ENCODE peak calls at places on chromosomes 5 and 9, in nine cellular contexts. P is gastrocnemius medialis, L is BJ, O is uterus, Q is lung, T is Calu3, U is psoas muscle, B is A549, C is AG10803. N is an unnamed sample.

GRCh38 chr5:2902742-2903297 is 151.3 kb upstream of the IRX2 start:
- DNase-seq in P (no peak), L (no peak), O (no peak), Q (peak), T (no peak), U (no peak), B (no peak), C (no peak), N (no peak)

GRCh38 chr5:43192558-43193170 is 639 bp downstream of the NIM1K start:
- DNase-seq in P (peak), L (no peak), O (peak), Q (no peak), T (peak), U (peak), B (no peak), C (peak), N (no peak)

GRCh38 chr5:116652903-116653302 is 78.3 kb upstream of the SEMA6A start:
- DNase-seq in P (no peak), L (no peak), O (no peak), Q (no peak), T (no peak), U (no peak), B (no peak), C (no peak), N (no peak)

GRCh38 chr9:95515272-95516113 is 1.3 kb downstream of the PTCH1 start:
- DNase-seq in P (no peak), L (no peak), O (no peak), Q (no peak), T (peak), U (no peak), B (no peak), C (no peak), N (no peak)

GRCh38 chr5:37086466-37087178 is 162.6 kb downstream of the CPLANE1 start:
- DNase-seq in P (no peak), L (peak), O (no peak), Q (no peak), T (no peak), U (no peak), B (no peak), C (peak), N (no peak)

GRCh38 chr9:33107762-33108161 is 31.3 kb upstream of the SMU1 start:
- DNase-seq in P (no peak), L (no peak), O (no peak), Q (no peak), T (no peak), U (no peak), B (no peak), C (no peak), N (no peak)

GRCh38 chr9:27489087-27489876 is 34.8 kb upstream of the IFNK start:
- DNase-seq in P (no peak), L (no peak), O (no peak), Q (no peak), T (no peak), U (no peak), B (no peak), C (no peak), N (no peak)

GRCh38 chr5:124528838-124529237 is 217.6 kb downstream of the ZNF608 start:
- DNase-seq in P (no peak), L (no peak), O (no peak), Q (no peak), T (no peak), U (no peak), B (no peak), C (no peak), N (no peak)

GRCh38 chr5:8907168-8907868 is 638.6 kb downstream of the SEMA5A start:
- DNase-seq in P (no peak), L (peak), O (no peak), Q (no peak), T (no peak), U (no peak), B (no peak), C (peak), N (no peak)

GRCh38 chr9:70506159-70506558 is 91.7 kb upstream of the KLF9 start:
- DNase-seq in P (no peak), L (peak), O (no peak), Q (no peak), T (no peak), U (no peak), B (no peak), C (peak), N (no peak)

GRCh38 chr5:76608833-76609232 is 14.4 kb downstream of the F2RL2 start:
- DNase-seq in P (no peak), L (no peak), O (no peak), Q (no peak), T (no peak), U (no peak), B (no peak), C (no peak), N (no peak)

GRCh38 chr5:53019320-53019719 is 30.2 kb downstream of the ITGA2 start:
- DNase-seq in P (no peak), L (no peak), O (no peak), Q (no peak), T (peak), U (no peak), B (peak), C (peak), N (no peak)
- TF ChIP-seq CTCF in P (no peak), L (peak), O (no peak), Q (no peak), T (no peak), U (no peak), B (no peak), C (peak), N (no peak)

GRCh38 chr5:112183103-112183634 is 235.9 kb downstream of the EPB41L4A start:
- DNase-seq in P (no peak), L (no peak), O (no peak), Q (no peak), T (peak), U (no peak), B (no peak), C (no peak), N (no peak)

GRCh38 chr5:112174959-112175594 is 244.0 kb downstream of the EPB41L4A start:
- DNase-seq in P (no peak), L (no peak), O (peak), Q (no peak), T (peak), U (peak), B (peak), C (peak), N (no peak)

GRCh38 chr5:112179290-112179689 is 239.8 kb downstream of the EPB41L4A start:
- DNase-seq in P (no peak), L (no peak), O (no peak), Q (no peak), T (no peak), U (no peak), B (no peak), C (no peak), N (no peak)
- TF ChIP-seq CTCF in P (no peak), L (no peak), O (no peak), Q (no peak), T (no peak), U (no peak), B (no peak), C (no peak), N (no peak)

DNA sequence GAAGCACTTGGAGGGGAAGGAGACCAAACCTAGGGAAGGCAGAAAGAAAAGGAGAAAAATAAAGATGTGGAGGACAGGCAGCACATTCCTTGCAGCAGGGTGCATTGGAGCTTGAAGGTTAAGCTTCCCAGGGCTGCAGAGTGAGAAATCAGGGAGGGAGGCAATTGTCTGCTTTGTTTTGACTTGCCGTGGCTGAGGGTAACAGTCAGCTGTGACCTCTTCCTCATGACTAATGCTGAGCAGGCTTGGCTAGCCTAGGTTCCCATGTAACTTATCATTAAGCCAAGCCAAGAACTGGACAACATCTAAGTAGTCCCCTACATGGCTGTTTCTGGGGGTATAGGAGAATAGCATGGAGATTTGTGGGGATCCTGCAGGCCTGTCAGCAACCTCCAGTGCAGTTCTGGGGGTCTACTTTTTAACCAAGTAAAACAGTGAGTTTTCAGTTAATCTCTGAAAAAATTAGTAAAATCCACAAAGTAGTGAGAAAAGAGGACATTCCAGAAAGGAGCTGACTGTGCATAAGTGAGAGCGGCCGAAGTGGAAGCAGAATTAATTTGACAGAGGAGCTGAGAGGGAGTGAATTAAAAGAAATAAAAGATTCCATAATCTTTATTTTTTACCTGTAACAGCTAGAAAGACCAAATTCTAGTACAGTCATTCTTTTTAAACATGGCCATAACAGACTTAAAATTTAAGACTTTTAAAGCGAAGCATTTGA is 149.0 kb downstream of the SGCD start:
- DNase-seq in P (peak), L (peak), O (peak), Q (no peak), T (no peak), U (peak), B (peak), C (peak), N (no peak)
- TF ChIP-seq CTCF in P (no peak), L (peak), O (peak), Q (no peak), T (no peak), U (no peak), B (no peak), C (peak), N (no peak)

GRCh38 chr5:27125856-27126255 is 87.5 kb upstream of the CDH9 start:
- DNase-seq in P (no peak), L (no peak), O (no peak), Q (no peak), T (no peak), U (no peak), B (no peak), C (no peak), N (no peak)

GRCh38 chr5:27130587-27130986 is 92.2 kb upstream of the CDH9 start:
- DNase-seq in P (no peak), L (no peak), O (no peak), Q (no peak), T (no peak), U (no peak), B (no peak), C (peak), N (no peak)

GRCh38 chr5:27129926-27130325 is 91.5 kb upstream of the CDH9 start:
- DNase-seq in P (no peak), L (no peak), O (no peak), Q (no peak), T (no peak), U (no peak), B (no peak), C (no peak), N (no peak)

DNA sequence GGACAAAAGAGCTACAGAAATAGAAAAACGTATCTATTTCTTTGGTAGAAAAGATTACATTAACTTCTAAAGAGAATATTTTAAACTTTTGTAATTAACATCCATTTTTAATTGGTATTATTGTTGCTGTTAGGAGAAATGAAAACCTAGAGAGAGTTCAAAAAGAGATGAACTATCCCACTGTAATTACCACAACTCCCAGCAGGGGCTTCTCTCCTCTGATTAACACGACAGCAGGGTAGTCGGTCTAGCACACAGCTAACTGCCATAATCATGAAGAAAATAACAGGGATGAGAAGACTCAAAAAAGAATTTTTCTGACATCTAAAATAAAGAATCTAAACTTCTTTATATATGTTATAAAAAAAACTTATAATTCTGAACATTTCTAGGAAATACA is 86.2 kb upstream of the CDH9 start:
- DNase-seq in P (no peak), L (no peak), O (no peak), Q (no peak), T (peak), U (no peak), B (peak), C (peak), N (no peak)
- TF ChIP-seq CTCF in P (no peak), L (no peak), O (no peak), Q (no peak), T (no peak), U (no peak), B (peak), C (peak), N (no peak)

GRCh38 chr9:92501671-92502393 is 19.5 kb upstream of the ASPN start:
- DNase-seq in P (peak), L (no peak), O (peak), Q (no peak), T (peak), U (peak), B (peak), C (peak), N (peak)
- TF ChIP-seq CTCF in P (no peak), L (peak), O (no peak), Q (no peak), T (peak), U (peak), B (peak), C (peak), N (peak)

DNA sequence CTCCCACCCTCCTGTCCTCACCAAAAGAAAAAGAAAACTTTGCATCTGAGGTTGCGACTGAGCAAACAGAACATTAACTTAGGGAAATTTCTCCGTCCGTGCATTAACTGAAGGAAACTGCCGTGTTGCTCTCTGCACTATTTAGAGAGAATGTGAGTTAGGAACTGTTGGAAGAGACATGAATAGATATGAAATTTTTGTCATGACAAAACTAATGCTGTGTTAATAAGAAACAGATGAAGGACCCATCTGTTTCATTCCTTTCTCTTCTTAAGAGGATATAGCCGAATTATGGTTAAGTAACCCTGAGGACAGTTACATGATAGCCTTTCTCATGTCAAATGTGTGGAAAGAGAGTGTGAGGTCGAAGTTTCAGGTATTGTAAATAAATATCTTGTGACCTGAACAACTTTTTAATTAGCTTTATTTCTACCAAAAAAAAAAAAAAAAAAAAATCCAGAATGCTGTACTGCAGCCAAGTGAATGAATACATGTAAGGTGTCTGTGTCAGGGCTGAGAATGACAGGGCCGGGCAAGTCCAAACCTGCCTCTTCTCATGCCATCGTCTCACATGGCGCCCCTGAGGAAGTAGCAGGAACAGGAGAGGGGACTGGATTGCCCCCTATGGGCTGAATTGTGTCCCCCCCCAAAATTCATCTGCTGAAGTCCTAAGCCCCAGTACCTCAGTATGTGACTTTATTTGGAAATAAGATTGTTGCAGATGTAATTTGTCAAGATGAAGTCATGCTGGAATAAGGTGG is 35.6 kb upstream of the ANKRD33B start:
- DNase-seq in P (no peak), L (peak), O (no peak), Q (no peak), T (no peak), U (no peak), B (no peak), C (peak), N (no peak)
- TF ChIP-seq CTCF in P (no peak), L (peak), O (no peak), Q (no peak), T (no peak), U (no peak), B (no peak), C (peak), N (no peak)

DNA sequence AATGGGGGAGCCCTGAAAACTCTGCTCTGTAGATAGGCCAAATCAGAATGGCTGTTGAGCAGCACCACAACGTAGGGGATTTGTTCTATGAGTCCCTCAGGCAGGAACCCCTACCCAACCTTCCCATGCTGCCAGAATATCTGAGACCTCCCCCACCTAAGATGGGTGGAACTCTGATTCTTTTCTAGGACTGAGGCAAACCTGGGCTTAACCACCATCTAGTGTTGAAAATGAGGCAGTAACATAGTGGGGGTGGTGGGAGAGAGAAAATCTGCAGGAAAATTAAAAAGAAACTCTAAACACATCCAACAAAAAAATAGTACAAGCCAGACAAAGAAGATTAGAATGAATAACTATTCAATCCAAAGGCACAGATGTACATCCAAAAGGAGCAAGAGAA is 228.4 kb downstream of the ATPSCKMT start:
- DNase-seq in P (no peak), L (no peak), O (no peak), Q (no peak), T (no peak), U (no peak), B (no peak), C (no peak), N (no peak)
- TF ChIP-seq CTCF in P (no peak), L (no peak), O (no peak), Q (no peak), T (no peak), U (no peak), B (no peak), C (no peak), N (no peak)

GRCh38 chr5:120655828-120656435 is 191.8 kb downstream of the PRR16 start:
- DNase-seq in P (no peak), L (no peak), O (no peak), Q (peak), T (peak), U (no peak), B (peak), C (peak), N (no peak)
- TF ChIP-seq CTCF in P (no peak), L (peak), O (no peak), Q (no peak), T (no peak), U (peak), B (peak), C (peak), N (no peak)

N was measured in thoracic aorta.